ENCODE peak calls at places on chromosome 14, in ten cellular contexts. A is RPMI7951, N is LHCN-M2, F is IMR-90, E is lung, K is left colon, D is D341Med, Q is posterior cingulate gyrus, T is erythroblast, B is HTR-8/SVneo. P is an unnamed sample.

GRCh38 chr14:36515105-36515593 is 4.9 kb downstream of the NKX2-1 start:
- DNase-seq in N (no peak), A (no peak), K (no peak), F (no peak), B (no peak), D (no peak), Q (no peak), E (no peak), T (no peak), P (peak)

GRCh38 chr14:79279645-79280399 is 931.5 kb downstream of the DIO2 start:
- DNase-seq in D (peak), E (peak), F (peak), K (peak), N (no peak), A (no peak), Q (peak), T (no peak), B (peak), P (peak)

GRCh38 chr14:67618617-67619063 is 1.1 kb upstream of the ARG2 start:
- DNase-seq in T (peak), E (no peak), Q (no peak), D (peak), A (peak), K (no peak), N (peak), B (peak), F (peak), P (no peak)

GRCh38 chr14:65333926-65334687 is 78.4 kb upstream of the FUT8 start:
- DNase-seq in F (peak), K (peak), N (no peak), T (no peak), A (peak), D (no peak), E (no peak), B (no peak), Q (no peak), P (peak)

GRCh38 chr14:89740241-89740640 is 214.3 kb downstream of the EFCAB11 start:
- DNase-seq in A (no peak), E (no peak), Q (no peak), K (no peak), T (no peak), D (no peak), N (no peak), F (no peak), B (no peak), P (no peak)

GRCh38 chr14:103858063-103858820 is 10.9 kb upstream of the PPP1R13B start:
- DNase-seq in F (no peak), T (no peak), K (no peak), E (no peak), D (peak), N (no peak), Q (no peak), A (no peak), B (no peak), P (no peak)

GRCh38 chr14:54927551-54927950 is 24.9 kb upstream of the GCH1 start:
- DNase-seq in F (no peak), T (no peak), A (no peak), Q (no peak), N (no peak), B (no peak), K (no peak), E (no peak), D (no peak), P (no peak)

GRCh38 chr14:61559641-61560201 is 135.6 kb upstream of the HIF1A start:
- DNase-seq in B (no peak), N (no peak), A (no peak), Q (no peak), K (no peak), T (no peak), F (no peak), D (no peak), E (no peak), P (no peak)

GRCh38 chr14:60657609-60657983 is 8.3 kb upstream of the SIX1 start:
- DNase-seq in D (no peak), F (no peak), N (peak), T (peak), B (no peak), A (peak), E (no peak), K (peak), Q (no peak), P (no peak)

GRCh38 chr14:51157012-51157411 is 62.1 kb upstream of the TRIM9 start:
- DNase-seq in F (peak), E (no peak), B (peak), T (peak), K (no peak), D (no peak), Q (no peak), N (peak), A (peak), P (no peak)

GRCh38 chr14:103847954-103848719 is 762 bp upstream of the PPP1R13B start:
- DNase-seq in K (peak), Q (no peak), T (no peak), B (no peak), E (no peak), A (no peak), F (no peak), D (peak), N (no peak), P (peak)

GRCh38 chr14:55160989-55161388 is 30.4 kb downstream of the DLGAP5 start:
- DNase-seq in F (peak), D (peak), Q (no peak), T (peak), N (peak), A (peak), B (peak), E (no peak), K (no peak), P (no peak)

GRCh38 chr14:52553671-52554575 is 1.3 kb downstream of the GPR137C start:
- DNase-seq in B (peak), E (peak), A (peak), N (peak), Q (peak), D (peak), F (peak), K (peak), T (peak), P (peak)

GRCh38 chr14:32709072-32709471 is 229.6 kb upstream of the NPAS3 start:
- DNase-seq in F (peak), Q (no peak), D (no peak), E (no peak), T (no peak), B (no peak), A (peak), N (peak), K (no peak), P (no peak)

GRCh38 chr14:54490448-54490805 is 1.6 kb upstream of the GMFB start:
- DNase-seq in T (no peak), D (no peak), E (no peak), N (no peak), K (no peak), B (no peak), A (peak), F (no peak), Q (no peak), P (no peak)

GRCh38 chr14:57390806-57391562 is 598 bp downstream of the NAA30 start:
- DNase-seq in F (peak), K (peak), N (peak), E (no peak), T (peak), A (peak), D (peak), B (peak), Q (peak), P (peak)

GRCh38 chr14:69715725-69716482 is 51.0 kb upstream of the SRSF5 start:
- DNase-seq in E (peak), T (peak), K (peak), F (peak), N (peak), Q (peak), A (peak), B (no peak), D (no peak), P (peak)

GRCh38 chr14:79197516-79197915 is 1013.8 kb downstream of the DIO2 start:
- DNase-seq in D (no peak), Q (no peak), N (no peak), A (peak), T (no peak), E (no peak), K (no peak), B (no peak), F (no peak), P (no peak)

GRCh38 chr14:105888151-105888550 is 361.8 kb downstream of the TMEM121 start:
- DNase-seq in T (no peak), D (no peak), A (no peak), E (no peak), B (no peak), N (no peak), F (no peak), Q (no peak), K (no peak), P (no peak)

GRCh38 chr14:75457024-75457390 is 29.2 kb downstream of the JDP2 start:
- DNase-seq in T (no peak), D (no peak), E (no peak), K (no peak), N (no peak), F (no peak), B (no peak), A (no peak), Q (no peak), P (no peak)

GRCh38 chr14:54364555-54365415 is 32.0 kb upstream of the CDKN3 start:
- DNase-seq in Q (no peak), N (peak), B (no peak), T (no peak), D (no peak), F (peak), K (no peak), E (no peak), A (peak), P (peak)

GRCh38 chr14:84482256-84483071 is 1047.5 kb upstream of the FLRT2 start:
- DNase-seq in F (peak), D (no peak), N (peak), A (no peak), K (no peak), T (no peak), B (peak), E (no peak), Q (no peak), P (no peak)

GRCh38 chr14:24057867-24058259 is 6.1 kb downstream of the CARMIL3 start:
- DNase-seq in N (no peak), A (no peak), Q (no peak), D (no peak), F (no peak), T (no peak), E (no peak), K (peak), B (no peak), P (no peak)

GRCh38 chr14:74915826-74916225 is 7.2 kb downstream of the RPS6KL1 start:
- DNase-seq in K (no peak), T (no peak), E (no peak), B (no peak), F (no peak), D (no peak), Q (no peak), A (no peak), N (no peak), P (no peak)

GRCh38 chr14:70782361-70782760 is 27.0 kb downstream of the MAP3K9 start:
- DNase-seq in T (no peak), F (peak), N (peak), B (peak), A (peak), D (no peak), Q (no peak), E (peak), K (no peak), P (no peak)

GRCh38 chr14:106039400-106039799 is 513.0 kb downstream of the TMEM121 start:
- DNase-seq in K (peak), Q (no peak), T (peak), A (no peak), D (no peak), F (no peak), E (peak), B (no peak), N (no peak), P (peak)

GRCh38 chr14:57712101-57712500 is 153.8 kb downstream of the SLC35F4 start:
- DNase-seq in K (no peak), E (no peak), D (no peak), A (no peak), Q (no peak), N (no peak), T (no peak), F (no peak), B (no peak), P (no peak)

GRCh38 chr14:101932668-101933067 is 31.7 kb upstream of the DYNC1H1 start:
- DNase-seq in E (no peak), F (peak), K (no peak), B (no peak), Q (no peak), N (no peak), T (no peak), A (peak), D (no peak), P (no peak)

GRCh38 chr14:105140581-105140980 is 28.0 kb downstream of the JAG2 start:
- DNase-seq in E (no peak), D (no peak), B (no peak), T (no peak), N (no peak), F (no peak), Q (no peak), A (no peak), K (no peak), P (no peak)

GRCh38 chr14:49617846-49618519 is 2.4 kb downstream of the RPL36AL start:
- DNase-seq in B (no peak), N (no peak), A (no peak), F (no peak), T (no peak), K (no peak), D (no peak), Q (no peak), E (peak), P (no peak)

GRCh38 chr14:104633276-104633861 is 28.8 kb upstream of the TMEM179 start:
- DNase-seq in A (no peak), T (no peak), Q (peak), K (no peak), N (no peak), E (no peak), D (no peak), F (no peak), B (no peak), P (no peak)

GRCh38 chr14:35402323-35403084 is 2.0 kb downstream of the NFKBIA start:
- DNase-seq in K (peak), Q (no peak), N (no peak), T (peak), E (no peak), D (no peak), F (peak), B (no peak), A (no peak), P (no peak)

GRCh38 chr14:76212242-76212641 is 60.5 kb downstream of the GPATCH2L start:
- DNase-seq in B (no peak), K (no peak), Q (no peak), A (no peak), D (no peak), T (no peak), N (peak), E (no peak), F (no peak), P (no peak)

GRCh38 chr14:95023886-95024285 is 133.4 kb downstream of the DICER1 start:
- DNase-seq in K (no peak), Q (no peak), F (peak), N (peak), E (peak), B (no peak), T (no peak), D (no peak), A (peak), P (no peak)

GRCh38 chr14:76196980-76197379 is 45.3 kb downstream of the GPATCH2L start:
- DNase-seq in Q (no peak), E (no peak), N (no peak), A (no peak), D (no peak), F (no peak), T (no peak), B (no peak), K (no peak), P (no peak)

P was measured in thyroid gland.